ENCODE peak calls at places on chromosomes 5 and 9, in ten cellular contexts. W is heart right ventricle, F is breast epithelium, M is GM12865, S is GM12864, N is heart left ventricle, Z is neural progenitor cell, I is OCI-LY7, R is prostate gland, E is body of pancreas. V is an unnamed sample.

GRCh38 chr9:36101916-36102741 is 34.4 kb upstream of the GLIPR2 start:
- DNase-seq in W (no peak), F (no peak), M (no peak), S (no peak), N (no peak), Z (no peak), I (no peak), R (peak; percentile 41), E (no peak), V (no peak)

GRCh38 chr5:9932770-9933169 is 302.6 kb upstream of the TAS2R1 start:
- DNase-seq in W (no peak), F (no peak), M (no peak), S (no peak), N (no peak), Z (no peak), I (no peak), R (no peak), E (no peak), V (no peak)

GRCh38 chr9:68861436-68861835 is 152.5 kb downstream of the PRKACG start:
- DNase-seq in W (no peak), F (no peak), M (no peak), S (no peak), N (peak; percentile 51), Z (no peak), I (no peak), R (no peak), E (no peak), V (peak; percentile 69)

GRCh38 chr9:125509476-125509875 is 197.5 kb downstream of the MAPKAP1 start:
- DNase-seq in W (no peak), F (no peak), M (no peak), S (no peak), N (no peak), Z (no peak), I (no peak), R (no peak), E (no peak), V (no peak)

GRCh38 chr9:33234511-33235467 is 5.2 kb upstream of the SPINK4 start:
- DNase-seq in W (no peak), F (no peak), M (no peak), S (no peak), N (no peak), Z (no peak), I (no peak), R (no peak), E (no peak), V (no peak)

GRCh38 chr5:96741911-96742310 is 65.8 kb downstream of the ERAP1 start:
- DNase-seq in W (peak; percentile 60), F (no peak), M (no peak), S (no peak), N (peak; percentile 49), Z (no peak), I (no peak), R (no peak), E (no peak), V (no peak)

GRCh38 chr5:123717139-123717538 is 205.2 kb downstream of the CSNK1G3 start:
- DNase-seq in W (no peak), F (no peak), M (no peak), S (no peak), N (no peak), Z (no peak), I (no peak), R (no peak), E (no peak), V (no peak)

GRCh38 chr5:2149196-2149541 is 266.4 kb upstream of the IRX4 start:
- DNase-seq in W (no peak), F (no peak), M (peak; percentile 11), S (no peak), N (no peak), Z (no peak), I (no peak), R (no peak), E (no peak), V (no peak)

GRCh38 chr9:136171009-136171800 is 33.7 kb downstream of the LHX3 start:
- DNase-seq in W (no peak), F (no peak), M (peak; percentile 11), S (no peak), N (no peak), Z (peak; percentile 95), I (no peak), R (no peak), E (peak; percentile 55), V (peak; percentile 7)

GRCh38 chr9:270657-271237 is 56.1 kb downstream of the DOCK8 start:
- DNase-seq in W (no peak), F (no peak), M (peak; percentile 19), S (no peak), N (no peak), Z (no peak), I (no peak), R (no peak), E (no peak), V (no peak)

GRCh38 chr9:87290241-87290700 is 207.4 kb upstream of the DAPK1 start:
- DNase-seq in W (no peak), F (no peak), M (no peak), S (no peak), N (no peak), Z (peak; percentile 13), I (no peak), R (no peak), E (no peak), V (no peak)

GRCh38 chr5:16809816-16810502 is 126.1 kb downstream of the MYO10 start:
- DNase-seq in W (peak; percentile 11), F (peak; percentile 33), M (no peak), S (no peak), N (no peak), Z (peak; percentile 43), I (no peak), R (peak; percentile 49), E (no peak), V (peak; percentile 61)

GRCh38 chr9:97508852-97509251 is 7.4 kb downstream of the TMOD1 start:
- DNase-seq in W (no peak), F (no peak), M (no peak), S (no peak), N (peak; percentile 1), Z (no peak), I (no peak), R (no peak), E (no peak), V (no peak)

GRCh38 chr5:57538341-57538955 is 55.8 kb upstream of the ACTBL2 start:
- DNase-seq in W (no peak), F (no peak), M (no peak), S (no peak), N (no peak), Z (no peak), I (no peak), R (no peak), E (no peak), V (no peak)

GRCh38 chr5:91937121-91937520 is 554.0 kb upstream of the ARRDC3 start:
- DNase-seq in W (no peak), F (no peak), M (no peak), S (no peak), N (no peak), Z (no peak), I (no peak), R (no peak), E (no peak), V (no peak)

GRCh38 chr5:160311491-160312138 is 749 bp downstream of the CCNJL start:
- DNase-seq in W (peak; percentile 31), F (no peak), M (no peak), S (no peak), N (peak; percentile 40), Z (no peak), I (no peak), R (no peak), E (peak; percentile 8), V (peak; percentile 46)

GRCh38 chr5:177005619-177006264 is 837 bp downstream of the UIMC1 start:
- DNase-seq in W (peak; percentile 76), F (no peak), M (peak; percentile 79), S (no peak), N (peak; percentile 80), Z (peak; percentile 87), I (peak; percentile 84), R (peak; percentile 53), E (peak; percentile 84), V (peak; percentile 89)

GRCh38 chr5:52837591-52838001 is 49.9 kb downstream of the ITGA1 start:
- DNase-seq in W (no peak), F (no peak), M (no peak), S (no peak), N (no peak), Z (no peak), I (no peak), R (no peak), E (no peak), V (no peak)

DNA sequence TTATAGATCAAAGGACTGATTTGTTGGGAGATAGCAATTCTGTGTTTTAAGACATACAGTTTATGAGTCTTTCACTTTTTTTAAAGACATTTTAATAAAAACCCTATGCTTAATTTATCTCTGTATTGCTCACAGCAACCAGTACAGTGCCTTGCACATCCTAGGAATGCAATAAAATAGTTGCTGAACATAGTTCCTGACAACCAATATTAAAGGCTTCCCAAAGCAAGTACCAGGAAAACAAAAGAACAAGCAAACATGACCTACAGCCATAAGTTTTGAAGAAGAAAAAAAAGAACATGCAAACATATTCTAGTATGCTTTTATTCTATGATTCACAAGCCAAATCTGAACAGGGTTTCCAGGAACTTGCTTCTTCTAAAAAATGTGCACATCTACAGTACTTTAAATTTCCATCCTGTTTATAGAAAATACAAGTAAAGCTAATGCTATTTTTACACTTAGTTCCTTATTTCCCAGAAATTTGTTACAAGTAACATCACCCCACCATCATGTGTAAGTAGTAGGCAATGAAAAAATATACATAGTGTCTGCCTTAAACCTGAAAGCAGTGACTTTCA is 4.5 kb downstream of the CEMIP2 start:
- DNase-seq in W (no peak), F (no peak), M (no peak), S (no peak), N (no peak), Z (no peak), I (no peak), R (no peak), E (no peak), V (no peak)
- H3K4me3 ChIP-seq in W (no peak overlapping the region), F (no peak overlapping the region), M (no peak overlapping the region), S (no peak overlapping the region), N (no peak overlapping the region), Z (peak overlapping the region; percentile 92), I (no peak overlapping the region), R (no peak overlapping the region), E (no peak overlapping the region), V (no peak overlapping the region)

GRCh38 chr5:135747824-135748223 is 86.6 kb upstream of the SLC25A48 start:
- DNase-seq in W (no peak), F (no peak), M (no peak), S (no peak), N (no peak), Z (no peak), I (no peak), R (no peak), E (no peak), V (no peak)
- H3K4me3 ChIP-seq in W (no peak overlapping the region), F (no peak overlapping the region), M (no peak overlapping the region), S (no peak overlapping the region), N (no peak overlapping the region), Z (no peak overlapping the region), I (no peak overlapping the region), R (no peak overlapping the region), E (no peak overlapping the region), V (no peak overlapping the region)

GRCh38 chr5:42756630-42757601 is at the start of gene CCDC152:
- DNase-seq in W (peak; percentile 5), F (no peak), M (peak; percentile 56), S (no peak), N (no peak), Z (peak; percentile 58), I (no peak), R (no peak), E (peak; percentile 34), V (peak; percentile 26)
- H3K4me3 ChIP-seq in W (peak within 1 kb of the TSS; percentile 45), F (peak within 1 kb of the TSS; percentile 55), M (no peak within 1 kb of the TSS), S (no peak within 1 kb of the TSS), N (peak within 1 kb of the TSS; percentile 36), Z (peak within 1 kb of the TSS; percentile 59), I (no peak within 1 kb of the TSS), R (no peak within 1 kb of the TSS), E (no peak within 1 kb of the TSS), V (peak within 1 kb of the TSS; percentile 69)

GRCh38 chr5:179822059-179822432 is 1.3 kb downstream of the SQSTM1 start:
- DNase-seq in W (no peak), F (no peak), M (no peak), S (no peak), N (no peak), Z (no peak), I (no peak), R (no peak), E (no peak), V (peak; percentile 40)
- H3K4me3 ChIP-seq in W (peak overlapping the region; percentile 86), F (peak overlapping the region; percentile 94), M (peak overlapping the region; percentile 87), S (peak overlapping the region; percentile 86), N (peak overlapping the region; percentile 93), Z (peak overlapping the region; percentile 89), I (peak overlapping the region; percentile 99), R (peak overlapping the region; percentile 100), E (no peak overlapping the region), V (peak overlapping the region; percentile 88)

V was measured in right cardiac atrium.